ENCODE peak calls at places on chromosomes 6 and 20, in eight cellular contexts. O is GM12878, E is uterus, Q is H1, T is A549, Z is heart left ventricle, M is esophagus squamous epithelium, R is HCT116. C is an unnamed sample.

GRCh38 chr6:11374036-11375010 is 141.9 kb upstream of the NEDD9 start:
- DNase-seq in O (peak; percentile 96), E (no peak), Q (no peak), T (no peak), Z (no peak), M (no peak), R (no peak), C (no peak)

GRCh38 chr20:48194578-48194977 is 409.3 kb upstream of the SULF2 start:
- DNase-seq in O (no peak), E (no peak), Q (no peak), T (no peak), Z (peak; percentile 42), M (no peak), R (no peak), C (no peak)

GRCh38 chr20:39877792-39878191 is 811.2 kb downstream of the MAFB start:
- DNase-seq in O (no peak), E (no peak), Q (no peak), T (no peak), Z (no peak), M (no peak), R (no peak), C (no peak)

GRCh38 chr6:73240730-73241129 is 15.4 kb upstream of the KHDC1L start:
- DNase-seq in O (no peak), E (no peak), Q (no peak), T (no peak), Z (no peak), M (no peak), R (no peak), C (no peak)

GRCh38 chr20:50344232-50345071 is 153.8 kb downstream of the CEBPB start:
- DNase-seq in O (no peak), E (no peak), Q (no peak), T (no peak), Z (peak; percentile 33), M (no peak), R (no peak), C (no peak)

GRCh38 chr6:44128020-44128917 is 915 bp downstream of the TMEM63B start:
- DNase-seq in O (no peak), E (peak; percentile 47), Q (no peak), T (peak; percentile 39), Z (peak; percentile 72), M (no peak), R (no peak), C (peak; percentile 65)

GRCh38 chr20:37408930-37409210 is 62.9 kb downstream of the SRC start:
- DNase-seq in O (no peak), E (no peak), Q (no peak), T (no peak), Z (peak; percentile 13), M (no peak), R (no peak), C (no peak)

GRCh38 chr6:169320013-169320412 is 66.4 kb upstream of the THBS2 start:
- DNase-seq in O (no peak), E (no peak), Q (no peak), T (no peak), Z (no peak), M (no peak), R (no peak), C (no peak)

GRCh38 chr6:12578751-12579150 is 137.8 kb upstream of the PHACTR1 start:
- DNase-seq in O (no peak), E (no peak), Q (no peak), T (no peak), Z (no peak), M (no peak), R (no peak), C (peak; percentile 33)

GRCh38 chr6:106377061-106377540 is 16.6 kb downstream of the CRYBG1 start:
- DNase-seq in O (no peak), E (no peak), Q (no peak), T (no peak), Z (no peak), M (no peak), R (no peak), C (no peak)

GRCh38 chr6:154302111-154302752 is 54.4 kb downstream of the IPCEF1 start:
- DNase-seq in O (peak; percentile 90), E (no peak), Q (no peak), T (no peak), Z (no peak), M (no peak), R (no peak), C (no peak)

GRCh38 chr6:20877008-20877937 is 343.0 kb downstream of the CDKAL1 start:
- DNase-seq in O (peak; percentile 89), E (peak; percentile 17), Q (no peak), T (peak; percentile 49), Z (no peak), M (peak; percentile 1), R (peak; percentile 95), C (peak; percentile 52)

GRCh38 chr6:143556529-143556928 is 45.0 kb upstream of the FUCA2 start:
- DNase-seq in O (no peak), E (no peak), Q (no peak), T (no peak), Z (no peak), M (no peak), R (no peak), C (peak; percentile 57)

GRCh38 chr20:3121271-3121911 is 36.9 kb upstream of the AVP start:
- DNase-seq in O (no peak), E (no peak), Q (no peak), T (no peak), Z (no peak), M (no peak), R (no peak), C (no peak)

DNA sequence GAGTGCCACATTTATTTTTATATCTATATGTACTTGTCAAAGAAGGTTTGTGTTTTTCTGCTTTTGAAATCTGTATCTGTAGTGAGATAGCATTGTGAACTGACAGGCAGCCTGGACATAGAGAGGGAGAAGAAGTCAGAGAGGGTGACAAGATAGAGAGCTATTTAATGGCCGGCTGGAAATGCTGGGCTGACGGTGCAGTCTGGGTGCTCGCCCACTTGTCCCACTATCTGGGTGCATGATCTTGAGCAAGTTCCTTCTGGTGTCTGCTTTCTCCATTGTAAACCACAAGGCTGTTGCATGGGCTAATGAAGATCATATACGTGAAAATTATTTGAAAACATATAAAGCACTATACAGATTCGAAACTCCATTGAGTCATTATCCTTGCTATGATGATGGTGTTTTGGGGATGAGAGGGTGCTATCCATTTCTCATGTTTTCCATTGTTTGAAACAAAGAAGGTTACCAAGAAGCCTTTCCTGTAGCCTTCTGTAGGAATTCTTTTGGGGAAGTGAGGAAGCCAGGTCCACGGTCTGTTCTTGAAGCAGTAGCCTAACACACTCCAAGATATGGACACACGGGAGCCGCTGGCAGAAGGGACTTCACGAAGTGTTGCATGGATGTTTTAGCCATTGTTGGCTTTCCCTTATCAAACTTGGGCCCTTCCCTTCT is 18.4 kb downstream of the CD83 start:
- DNase-seq in O (no peak), E (no peak), Q (no peak), T (no peak), Z (no peak), M (no peak), R (no peak), C (no peak)
- TF ChIP-seq POLR2A in O (peak; percentile 22), E (no peak), Q (no peak), T (no peak), Z (no peak), M (no peak), R (no peak), C (no peak)

GRCh38 chr20:25254986-25255680 is 7.2 kb downstream of the PYGB start:
- DNase-seq in O (no peak), E (no peak), Q (no peak), T (no peak), Z (no peak), M (no peak), R (no peak), C (peak; percentile 41)

GRCh38 chr20:25257130-25257529 is 9.2 kb downstream of the PYGB start:
- DNase-seq in O (no peak), E (no peak), Q (no peak), T (no peak), Z (no peak), M (no peak), R (no peak), C (no peak)

GRCh38 chr20:25254571-25254970 is 6.7 kb downstream of the PYGB start:
- DNase-seq in O (no peak), E (no peak), Q (no peak), T (no peak), Z (no peak), M (no peak), R (no peak), C (no peak)

GRCh38 chr20:25257756-25258462 is 10.0 kb downstream of the PYGB start:
- DNase-seq in O (no peak), E (no peak), Q (no peak), T (no peak), Z (no peak), M (no peak), R (no peak), C (no peak)

DNA sequence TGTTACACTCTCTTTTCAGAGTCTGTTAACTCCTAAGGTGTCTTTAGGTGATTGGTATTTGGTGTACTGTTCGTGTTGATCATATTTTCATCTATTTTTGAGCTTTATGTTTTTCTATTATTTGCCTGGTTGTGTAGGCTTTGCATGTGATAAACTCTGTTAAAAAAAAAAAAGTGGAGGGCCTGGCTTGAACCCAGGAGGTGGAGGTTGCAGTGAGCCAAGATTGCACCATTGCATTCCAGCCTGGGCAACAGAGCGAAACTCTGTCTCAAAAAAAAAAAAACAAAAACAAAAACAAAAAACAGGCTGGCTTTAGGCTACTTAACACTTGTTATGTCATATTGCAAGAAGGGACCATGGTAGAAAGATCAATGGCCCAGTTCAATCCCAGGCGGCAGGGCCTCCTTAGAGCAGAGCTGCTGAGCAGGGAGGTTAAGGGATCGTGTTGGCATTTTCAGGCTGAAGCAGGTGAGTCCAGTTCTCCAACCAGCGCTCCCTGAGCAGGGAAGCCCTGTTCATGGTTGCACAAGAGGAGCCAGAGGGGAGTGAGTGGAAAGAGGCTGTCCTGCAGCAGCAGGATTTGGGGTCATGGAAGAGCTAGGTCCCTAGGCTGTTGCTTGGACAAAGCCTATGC is 8.5 kb downstream of the PYGB start:
- DNase-seq in O (no peak), E (no peak), Q (no peak), T (no peak), Z (no peak), M (no peak), R (no peak), C (no peak)
- TF ChIP-seq POLR2A in O (no peak), E (no peak), Q (no peak), T (no peak), Z (no peak), M (no peak), R (no peak), C (no peak)

GRCh38 chr6:83192871-83193746 is at the start of the genes PGM3 and RWDD2A:
- DNase-seq in O (peak; percentile 56), E (peak; percentile 87), Q (peak; percentile 54), T (peak; percentile 89), Z (peak; percentile 95), M (peak; percentile 39), R (peak; percentile 56), C (peak; percentile 81)
- TF ChIP-seq POLR2A in O (peak; percentile 96), E (peak; percentile 85), Q (peak; percentile 36), T (peak; percentile 75), Z (peak; percentile 1), M (peak; percentile 68), R (peak; percentile 86), C (peak; percentile 95)

DNA sequence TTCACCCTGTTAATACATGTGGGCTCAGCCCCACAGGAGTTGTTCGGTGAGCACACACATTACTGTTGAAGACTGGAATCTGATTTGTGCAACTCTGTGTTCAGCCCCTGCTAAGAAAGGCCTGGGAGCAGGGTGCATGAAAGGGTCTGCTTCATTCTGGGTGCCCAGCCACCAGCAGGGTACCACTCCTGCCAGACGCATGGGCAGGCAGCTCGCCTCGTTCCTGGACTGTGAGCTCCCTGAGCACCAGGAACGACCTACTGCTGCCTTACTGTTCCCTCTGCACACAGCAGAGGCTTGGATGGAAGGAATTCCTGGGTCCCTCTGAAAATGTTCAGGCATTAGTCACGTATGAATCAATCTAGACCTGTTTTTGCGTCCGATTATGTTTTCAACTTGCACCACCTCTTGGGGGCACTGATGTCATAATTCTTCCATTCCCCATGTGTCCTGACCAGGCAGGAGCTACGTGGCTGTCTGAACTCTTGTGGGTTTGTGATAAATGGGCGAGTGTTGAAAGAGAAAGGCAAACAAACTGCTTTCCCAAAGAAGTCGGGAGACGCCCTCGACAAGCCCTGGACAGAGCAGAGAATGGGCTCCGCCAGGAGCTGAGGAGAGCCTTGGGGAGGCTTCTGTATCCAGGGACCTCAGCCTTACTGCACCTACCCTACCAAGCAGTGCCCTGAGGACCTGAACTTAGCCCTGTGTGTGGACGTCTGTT is 123.9 kb downstream of the LY86 start:
- DNase-seq in O (no peak), E (no peak), Q (no peak), T (peak; percentile 60), Z (no peak), M (no peak), R (peak; percentile 38), C (peak; percentile 84)
- TF ChIP-seq POLR2A in O (no peak), E (no peak), Q (no peak), T (no peak), Z (no peak), M (no peak), R (no peak), C (no peak)